ENCODE peak calls at places on chromosomes 6 and 20, in eight cellular contexts. One of them, this sample, is unnamed.

GRCh38 chr6:51526049-51526448 is 561.4 kb downstream of the PKHD1 start:
- DNase-seq in stimulated activated CD4-positive, alpha-beta T cell treated with anti-CD3 and anti-CD28 coated beads, Interleukin-4, amount 100 ng/mL, for 48 hours: no peak
- DNase-seq in OCI-LY7: no peak
- DNase-seq in hippocampal formation: no peak
- DNase-seq in AG04449: no peak
- DNase-seq in activated CD4-positive, alpha-beta T cell treated with anti-CD3 and anti-CD28 coated beads, Interleukin-2, amount 50 U/mL, for 1 hour: no peak
- DNase-seq in GM12865: no peak
- DNase-seq in effector CD4-positive, alpha-beta T cell: no peak
- DNase-seq in this sample: no peak

GRCh38 chr6:165552248-165552736 is 110.7 kb downstream of the PDE10A start:
- DNase-seq in activated CD4-positive, alpha-beta T cell treated with anti-CD3 and anti-CD28 coated beads, Interleukin-2, amount 50 U/mL, for 1 hour: no peak
- DNase-seq in effector CD4-positive, alpha-beta T cell: no peak
- DNase-seq in AG04449: no peak
- DNase-seq in hippocampal formation: no peak
- DNase-seq in GM12865: no peak
- DNase-seq in stimulated activated CD4-positive, alpha-beta T cell treated with anti-CD3 and anti-CD28 coated beads, Interleukin-4, amount 100 ng/mL, for 48 hours: no peak
- DNase-seq in OCI-LY7: no peak
- DNase-seq in this sample: no peak

GRCh38 chr6:16275230-16275574 is 36.8 kb downstream of the GMPR start:
- DNase-seq in effector CD4-positive, alpha-beta T cell: no peak
- DNase-seq in stimulated activated CD4-positive, alpha-beta T cell treated with anti-CD3 and anti-CD28 coated beads, Interleukin-4, amount 100 ng/mL, for 48 hours: no peak
- DNase-seq in activated CD4-positive, alpha-beta T cell treated with anti-CD3 and anti-CD28 coated beads, Interleukin-2, amount 50 U/mL, for 1 hour: no peak
- DNase-seq in AG04449: no peak
- DNase-seq in GM12865: no peak
- DNase-seq in hippocampal formation: no peak
- DNase-seq in OCI-LY7: no peak
- DNase-seq in this sample: no peak

GRCh38 chr6:134870677-134871498 is 79.0 kb downstream of the ALDH8A1 start:
- DNase-seq in effector CD4-positive, alpha-beta T cell: no peak
- DNase-seq in GM12865: peak
- DNase-seq in OCI-LY7: peak
- DNase-seq in stimulated activated CD4-positive, alpha-beta T cell treated with anti-CD3 and anti-CD28 coated beads, Interleukin-4, amount 100 ng/mL, for 48 hours: no peak
- DNase-seq in AG04449: no peak
- DNase-seq in hippocampal formation: no peak
- DNase-seq in activated CD4-positive, alpha-beta T cell treated with anti-CD3 and anti-CD28 coated beads, Interleukin-2, amount 50 U/mL, for 1 hour: no peak
- DNase-seq in this sample: no peak

GRCh38 chr20:41011551-41012067 is 17.0 kb upstream of the TOP1 start:
- DNase-seq in OCI-LY7: peak
- DNase-seq in effector CD4-positive, alpha-beta T cell: no peak
- DNase-seq in activated CD4-positive, alpha-beta T cell treated with anti-CD3 and anti-CD28 coated beads, Interleukin-2, amount 50 U/mL, for 1 hour: no peak
- DNase-seq in hippocampal formation: no peak
- DNase-seq in GM12865: peak
- DNase-seq in stimulated activated CD4-positive, alpha-beta T cell treated with anti-CD3 and anti-CD28 coated beads, Interleukin-4, amount 100 ng/mL, for 48 hours: no peak
- DNase-seq in AG04449: no peak
- DNase-seq in this sample: no peak

GRCh38 chr6:25876203-25876602 is 2.2 kb upstream of the SLC17A3 start:
- DNase-seq in OCI-LY7: no peak
- DNase-seq in activated CD4-positive, alpha-beta T cell treated with anti-CD3 and anti-CD28 coated beads, Interleukin-2, amount 50 U/mL, for 1 hour: no peak
- DNase-seq in AG04449: no peak
- DNase-seq in effector CD4-positive, alpha-beta T cell: no peak
- DNase-seq in GM12865: no peak
- DNase-seq in stimulated activated CD4-positive, alpha-beta T cell treated with anti-CD3 and anti-CD28 coated beads, Interleukin-4, amount 100 ng/mL, for 48 hours: no peak
- DNase-seq in hippocampal formation: no peak
- DNase-seq in this sample: no peak

GRCh38 chr20:47705497-47705856 is 79.8 kb downstream of the SULF2 start:
- DNase-seq in GM12865: no peak
- DNase-seq in activated CD4-positive, alpha-beta T cell treated with anti-CD3 and anti-CD28 coated beads, Interleukin-2, amount 50 U/mL, for 1 hour: no peak
- DNase-seq in effector CD4-positive, alpha-beta T cell: no peak
- DNase-seq in stimulated activated CD4-positive, alpha-beta T cell treated with anti-CD3 and anti-CD28 coated beads, Interleukin-4, amount 100 ng/mL, for 48 hours: no peak
- DNase-seq in OCI-LY7: no peak
- DNase-seq in hippocampal formation: no peak
- DNase-seq in AG04449: no peak
- DNase-seq in this sample: no peak

GRCh38 chr6:145789443-145789842 is 25.2 kb downstream of the FBXO30 start:
- DNase-seq in stimulated activated CD4-positive, alpha-beta T cell treated with anti-CD3 and anti-CD28 coated beads, Interleukin-4, amount 100 ng/mL, for 48 hours: no peak
- DNase-seq in AG04449: no peak
- DNase-seq in activated CD4-positive, alpha-beta T cell treated with anti-CD3 and anti-CD28 coated beads, Interleukin-2, amount 50 U/mL, for 1 hour: no peak
- DNase-seq in OCI-LY7: no peak
- DNase-seq in GM12865: no peak
- DNase-seq in effector CD4-positive, alpha-beta T cell: no peak
- DNase-seq in hippocampal formation: no peak
- DNase-seq in this sample: no peak

GRCh38 chr6:453152-453551 is 61.6 kb downstream of the IRF4 start:
- DNase-seq in hippocampal formation: peak
- DNase-seq in stimulated activated CD4-positive, alpha-beta T cell treated with anti-CD3 and anti-CD28 coated beads, Interleukin-4, amount 100 ng/mL, for 48 hours: no peak
- DNase-seq in AG04449: no peak
- DNase-seq in OCI-LY7: no peak
- DNase-seq in activated CD4-positive, alpha-beta T cell treated with anti-CD3 and anti-CD28 coated beads, Interleukin-2, amount 50 U/mL, for 1 hour: no peak
- DNase-seq in effector CD4-positive, alpha-beta T cell: no peak
- DNase-seq in GM12865: no peak
- DNase-seq in this sample: no peak

GRCh38 chr20:16803965-16804792 is 56.0 kb downstream of the OTOR start:
- DNase-seq in effector CD4-positive, alpha-beta T cell: peak
- DNase-seq in AG04449: no peak
- DNase-seq in hippocampal formation: peak
- DNase-seq in stimulated activated CD4-positive, alpha-beta T cell treated with anti-CD3 and anti-CD28 coated beads, Interleukin-4, amount 100 ng/mL, for 48 hours: peak
- DNase-seq in OCI-LY7: peak
- DNase-seq in GM12865: peak
- DNase-seq in activated CD4-positive, alpha-beta T cell treated with anti-CD3 and anti-CD28 coated beads, Interleukin-2, amount 50 U/mL, for 1 hour: peak
- DNase-seq in this sample: no peak

GRCh38 chr20:31542201-31542842 is 28.1 kb downstream of the HM13 start:
- DNase-seq in AG04449: no peak
- DNase-seq in stimulated activated CD4-positive, alpha-beta T cell treated with anti-CD3 and anti-CD28 coated beads, Interleukin-4, amount 100 ng/mL, for 48 hours: no peak
- DNase-seq in activated CD4-positive, alpha-beta T cell treated with anti-CD3 and anti-CD28 coated beads, Interleukin-2, amount 50 U/mL, for 1 hour: no peak
- DNase-seq in GM12865: no peak
- DNase-seq in hippocampal formation: no peak
- DNase-seq in OCI-LY7: no peak
- DNase-seq in effector CD4-positive, alpha-beta T cell: no peak
- DNase-seq in this sample: no peak

This sample was measured in T-helper 1 cell.